ENCODE peak calls at places on chromosomes 4 and X, in five cellular contexts. O is ovary, L is IMR-90, K is prostate gland, T is right lobe of liver. Q is an unnamed sample.

GRCh38 chr4:151276787-151277557 is at the start of gene PRSS48:
- DNase-seq in K (peak), L (peak), O (peak), T (peak), Q (peak)

GRCh38 chr4:178242655-178243054 is 800.4 kb upstream of the AGA start:
- DNase-seq in K (no peak), L (no peak), O (no peak), T (no peak), Q (no peak)

GRCh38 chr4:167989815-167990214 is 102.5 kb upstream of the ANXA10 start:
- DNase-seq in L (no peak), O (no peak), T (no peak), K (no peak), Q (no peak)

GRCh38 chr4:8185280-8185679 is 13.8 kb upstream of the SH3TC1 start:
- DNase-seq in O (no peak), K (no peak), T (no peak), L (peak), Q (no peak)

GRCh38 chr4:176229645-176230044 is 34.3 kb upstream of the SPATA4 start:
- DNase-seq in O (no peak), T (no peak), K (no peak), L (no peak), Q (no peak)

GRCh38 chr4:11312389-11312788 is 116.3 kb downstream of the HS3ST1 start:
- DNase-seq in L (peak), K (no peak), O (no peak), T (no peak), Q (no peak)

GRCh38 chr4:140144937-140145336 is 9.0 kb downstream of the MAML3 start:
- DNase-seq in K (no peak), O (no peak), L (no peak), T (no peak), Q (no peak)

GRCh38 chrX:84187501-84188319 is at the start of gene RPS6KA6:
- DNase-seq in T (peak), L (peak), K (peak), O (peak), Q (peak)

GRCh38 chrX:130669233-130669632 is 233.8 kb downstream of the ENOX2 start:
- DNase-seq in L (peak), O (no peak), K (no peak), T (no peak), Q (no peak)

GRCh38 chrX:40145001-40145631 is 47.4 kb upstream of the BCOR start:
- DNase-seq in T (no peak), L (no peak), O (no peak), K (no peak), Q (no peak)

GRCh38 chrX:15515931-15516330 is 15.3 kb downstream of the BMX start:
- DNase-seq in L (no peak), K (no peak), O (no peak), T (no peak), Q (no peak)

GRCh38 chr4:109798866-109799265 is 2.9 kb downstream of the CFI start:
- DNase-seq in K (no peak), L (no peak), T (no peak), O (no peak), Q (no peak)

GRCh38 chr4:26076896-26077295 is 162.9 kb downstream of the SMIM20 start:
- DNase-seq in L (peak), O (no peak), K (no peak), T (no peak), Q (no peak)

GRCh38 chr4:88005086-88005485 is 2.3 kb upstream of the PKD2 start:
- DNase-seq in T (no peak), O (no peak), K (no peak), L (peak), Q (no peak)

GRCh38 chrX:135985123-135985973 is at the start of gene SLC9A6:
- DNase-seq in L (peak), O (peak), T (peak), K (peak), Q (peak)

GRCh38 chr4:48489683-48490011 is 405 bp upstream of the ZAR1 start:
- DNase-seq in L (no peak), K (no peak), O (no peak), T (no peak), Q (no peak)

GRCh38 chr4:86894465-86894864 is 2.2 kb upstream of the C4orf36 start:
- DNase-seq in L (peak), T (no peak), O (no peak), K (no peak), Q (no peak)

GRCh38 chr4:81491943-81492342 is 20.2 kb upstream of the RASGEF1B start:
- DNase-seq in T (no peak), L (no peak), K (no peak), O (no peak), Q (no peak)

GRCh38 chr4:181688416-181688815 is 554.8 kb upstream of the TENM3 start:
- DNase-seq in T (no peak), O (no peak), L (peak), K (no peak), Q (no peak)

GRCh38 chrX:24110049-24110448 is 39.5 kb upstream of the ZFX start:
- DNase-seq in T (no peak), O (no peak), L (no peak), K (no peak), Q (no peak)

GRCh38 chr4:26726655-26727387 is 133.8 kb upstream of the STIM2 start:
- DNase-seq in T (no peak), L (no peak), K (no peak), O (no peak), Q (no peak)

GRCh38 chr4:120440730-120441129 is 374.1 kb upstream of the MAD2L1 start:
- DNase-seq in T (no peak), O (no peak), L (no peak), K (no peak), Q (no peak)
- TF ChIP-seq POLR2A in T (no peak), O (no peak), L (no peak), K (no peak), Q (no peak)

DNA sequence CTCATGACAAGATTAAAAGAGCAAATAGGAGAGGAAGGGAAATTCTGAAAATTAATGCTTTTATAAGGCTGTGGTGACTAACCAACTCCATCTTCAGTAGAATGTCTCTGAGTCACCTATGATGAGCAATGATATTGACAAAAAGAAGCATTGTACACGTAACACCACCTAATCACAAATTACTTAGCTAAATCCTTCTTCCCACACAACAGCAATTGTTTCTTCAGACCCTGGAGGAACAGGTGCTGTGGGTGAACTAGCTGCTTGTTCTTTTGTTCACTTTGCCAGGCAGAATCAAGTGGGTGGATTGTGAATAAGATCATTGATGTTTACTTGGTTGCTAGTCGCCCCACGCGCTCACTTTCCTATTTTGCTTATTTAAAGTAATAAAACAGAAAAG is 315.5 kb downstream of the CAMK2D start:
- DNase-seq in O (no peak), K (no peak), T (no peak), L (peak), Q (no peak)
- H3K27ac ChIP-seq in O (no peak), K (no peak), T (no peak), L (no peak), Q (no peak)

DNA sequence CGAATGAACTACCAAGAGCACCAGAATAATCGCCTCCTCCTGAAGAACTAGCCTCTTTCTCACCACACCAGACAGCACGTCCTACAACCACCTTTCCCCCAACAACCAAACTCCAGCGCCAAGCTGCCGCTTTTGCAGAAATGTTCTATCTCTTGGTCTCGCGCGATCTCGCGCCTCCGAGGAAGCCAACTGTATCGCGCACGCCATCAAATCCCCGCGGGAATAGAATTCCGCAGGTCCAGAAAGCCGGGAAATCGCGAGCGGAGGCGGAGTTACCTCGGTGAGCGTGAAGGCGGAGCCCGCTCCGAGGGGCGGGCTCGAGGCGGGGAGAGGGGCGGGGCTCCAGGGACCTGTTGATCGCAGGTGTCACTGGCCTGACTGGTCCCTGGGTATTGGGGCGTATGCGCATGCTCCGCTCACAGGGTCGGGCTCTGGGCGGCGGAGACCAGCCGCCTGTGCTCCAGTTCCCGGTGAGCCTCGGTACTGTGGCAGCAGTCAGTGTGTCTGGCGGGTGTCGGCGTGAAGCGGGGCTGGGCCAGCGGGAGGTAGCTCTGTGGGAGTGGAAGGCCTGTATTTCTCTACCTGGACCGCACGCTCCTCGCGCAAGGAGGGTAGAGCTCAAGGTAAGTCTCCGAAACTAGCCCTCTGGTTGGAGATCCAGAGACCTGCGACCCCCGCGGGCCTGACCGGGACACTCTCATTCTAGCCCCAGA is at the start of gene USP53:
- DNase-seq in T (peak), K (peak), L (peak), O (peak), Q (peak)
- TF ChIP-seq POLR2A in T (peak), K (peak), L (peak), O (peak), Q (peak)

DNA sequence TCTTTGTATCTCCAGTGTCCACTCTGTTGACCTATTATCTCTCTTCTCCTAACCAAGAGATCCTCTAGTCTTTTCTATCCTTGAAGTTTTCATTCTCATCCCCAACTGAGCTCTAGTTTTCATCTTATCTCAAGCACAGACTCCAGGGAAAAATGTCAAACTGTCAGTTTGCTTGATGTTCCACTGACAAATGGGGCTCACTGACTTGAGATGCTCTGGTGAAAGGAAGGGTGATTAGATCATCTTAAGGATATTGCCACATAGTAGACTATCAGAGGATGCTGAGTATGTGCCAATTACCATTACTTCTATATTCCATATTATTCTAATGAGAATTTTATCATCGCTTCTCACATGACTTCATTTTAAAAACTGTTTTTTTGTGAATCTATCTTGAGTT is 2008.2 kb downstream of the ARAP2 start:
- DNase-seq in L (no peak), T (no peak), K (no peak), O (no peak), Q (no peak)
- H3K27ac ChIP-seq in L (no peak), T (no peak), K (no peak), O (no peak), Q (no peak)

DNA sequence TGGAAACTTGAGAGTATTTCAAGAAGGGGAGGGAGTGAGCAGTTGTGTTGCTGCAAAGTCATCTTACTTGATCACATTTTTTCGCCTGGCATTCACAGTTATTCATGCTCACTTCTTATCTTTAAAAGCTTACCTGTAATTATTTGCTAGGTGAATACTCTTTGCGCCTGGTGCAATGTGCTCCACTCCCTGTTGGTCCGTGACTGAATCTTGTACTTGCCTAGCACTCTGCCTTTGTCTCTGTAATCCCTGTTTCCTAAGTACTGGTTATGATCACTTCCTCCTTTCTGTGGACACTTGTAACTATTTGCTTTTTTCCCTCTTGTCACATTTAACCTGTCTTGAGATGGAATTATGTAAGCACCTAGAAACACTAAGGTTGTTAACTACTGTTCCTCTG is 5.8 kb downstream of the BMP2K start:
- DNase-seq in K (no peak), T (no peak), L (no peak), O (no peak), Q (no peak)
- TF ChIP-seq POLR2A in K (no peak), T (no peak), L (no peak), O (no peak), Q (no peak)

DNA sequence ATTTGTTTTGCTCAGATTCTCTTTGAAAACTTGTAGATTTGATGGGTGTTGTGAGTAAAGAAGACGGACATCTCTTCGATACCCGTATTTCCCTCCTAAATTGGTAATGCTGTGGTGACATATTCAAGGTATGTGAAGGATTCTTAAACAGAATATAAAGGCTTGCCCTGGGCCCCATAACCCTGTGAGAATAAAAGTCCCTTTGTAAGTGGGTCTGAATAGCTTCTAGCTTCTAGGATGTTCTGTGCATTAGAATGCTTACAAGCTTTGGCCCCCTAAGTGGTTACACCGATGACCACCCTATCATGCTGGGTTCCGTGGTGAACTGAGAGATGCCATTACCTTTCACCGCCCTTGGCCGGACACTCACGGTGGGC is 574 bp upstream of the MOB1B start:
- DNase-seq in O (no peak), T (no peak), L (no peak), K (peak), Q (no peak)
- H3K27ac ChIP-seq in O (peak), T (peak), L (peak), K (peak), Q (peak)

DNA sequence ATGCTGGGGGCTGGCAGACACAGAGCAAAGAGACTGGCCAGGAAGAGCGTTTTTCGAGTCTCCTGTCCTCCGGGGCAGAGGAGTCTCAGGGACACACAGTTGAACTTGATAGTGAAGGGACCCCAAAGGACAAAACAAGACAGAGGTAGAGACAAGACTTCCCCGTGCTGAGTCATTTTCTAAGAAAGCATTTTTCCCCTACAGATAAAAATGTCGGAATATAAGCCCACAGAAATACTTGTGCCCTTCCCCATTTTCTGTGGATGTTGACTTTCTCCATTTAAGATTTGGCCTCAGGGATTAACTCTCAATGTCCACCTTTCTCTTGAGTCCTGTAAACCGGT is 523 bp upstream of the BTK start:
- DNase-seq in L (no peak), T (no peak), K (no peak), O (no peak), Q (no peak)
- TF ChIP-seq POLR2A in L (no peak), T (no peak), K (no peak), O (no peak), Q (no peak)

DNA sequence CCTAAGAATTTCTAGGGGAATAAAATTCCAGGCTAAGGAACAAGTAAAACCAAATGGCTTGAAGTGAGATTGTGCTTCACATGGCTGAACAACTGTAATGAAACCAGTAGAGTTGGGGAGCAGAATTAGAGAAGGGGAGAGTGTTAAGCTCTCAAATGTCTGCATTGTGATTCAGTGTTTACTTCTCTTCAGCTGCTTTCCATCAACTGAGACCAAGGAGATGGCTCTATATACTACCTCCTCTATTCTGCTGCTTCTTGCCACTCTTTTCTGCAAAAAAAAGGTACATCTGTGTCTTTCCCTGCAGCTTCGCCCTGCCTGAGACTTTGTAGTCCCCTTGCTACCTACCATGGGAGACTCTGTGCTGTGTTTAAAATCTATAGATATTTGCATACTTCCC is 73.5 kb downstream of the WDFY3 start:
- DNase-seq in O (no peak), L (no peak), T (no peak), K (no peak), Q (no peak)
- H3K27ac ChIP-seq in O (no peak), L (no peak), T (no peak), K (no peak), Q (no peak)

Q was measured in body of pancreas.